ENCODE peak calls at places on chromosomes 11 and 22, in eight cellular contexts. W is EH; B is GM13977; M is cardiac muscle cell; I is NCI-H1436; P is activated CD4-positive, alpha-beta T cell treated with anti-CD3 and anti-CD28 coated beads for 24 hours; O is neuronal stem cell; E is HS-27A. G is an unnamed sample.

GRCh38 chr22:46627806-46628482 is 7.8 kb downstream of the GRAMD4 start:
- DNase-seq in I (no peak), W (no peak), P (no peak), M (no peak), O (no peak), E (no peak), B (no peak), G (no peak)

GRCh38 chr11:27385245-27385644 is 22.2 kb upstream of the CCDC34 start:
- DNase-seq in E (peak; percentile 84), O (no peak), P (no peak), I (no peak), M (peak; percentile 73), B (no peak), W (peak; percentile 87), G (no peak)

GRCh38 chr11:122817121-122817520 is 21.2 kb upstream of the CRTAM start:
- DNase-seq in B (no peak), I (no peak), O (no peak), E (no peak), P (no peak), W (no peak), M (peak; percentile 58), G (no peak)

GRCh38 chr11:44300881-44301855 is 8.8 kb downstream of the ALX4 start:
- DNase-seq in I (no peak), E (no peak), M (peak; percentile 83), P (no peak), O (no peak), W (peak; percentile 94), B (no peak), G (no peak)

GRCh38 chr11:19432370-19433163 is 191.8 kb upstream of the E2F8 start:
- DNase-seq in B (peak; percentile 27), P (no peak), I (no peak), M (peak; percentile 93), O (no peak), E (no peak), W (peak; percentile 91), G (peak; percentile 74)

GRCh38 chr11:122007611-122008071 is 108.4 kb downstream of the BLID start:
- DNase-seq in P (no peak), W (no peak), I (no peak), O (no peak), M (peak; percentile 82), B (no peak), E (no peak), G (no peak)

GRCh38 chr11:6587360-6587953 is 16.0 kb downstream of the RRP8 start:
- DNase-seq in W (no peak), B (no peak), P (no peak), E (no peak), M (no peak), O (no peak), I (no peak), G (no peak)

GRCh38 chr22:24466831-24467249 is 28.3 kb upstream of the UPB1 start:
- DNase-seq in M (peak; percentile 89), P (no peak), W (peak; percentile 94), O (no peak), B (no peak), E (peak; percentile 52), I (no peak), G (no peak)

GRCh38 chr11:18853086-18853720 is 61.6 kb upstream of the PTPN5 start:
- DNase-seq in M (peak; percentile 29), B (peak; percentile 10), I (no peak), O (no peak), P (no peak), W (peak; percentile 14), E (no peak), G (no peak)

GRCh38 chr11:25065711-25066110 is 568.9 kb downstream of the LUZP2 start:
- DNase-seq in I (no peak), O (no peak), M (no peak), B (no peak), E (peak; percentile 31), W (no peak), P (no peak), G (no peak)

GRCh38 chr11:13376838-13377237 is 86.2 kb downstream of the BTBD10 start:
- DNase-seq in W (no peak), I (no peak), P (no peak), O (no peak), M (no peak), E (no peak), B (no peak), G (no peak)

GRCh38 chr11:121559812-121560211 is 107.0 kb upstream of the SORL1-AS1 start:
- DNase-seq in E (no peak), O (no peak), I (no peak), B (no peak), W (no peak), M (no peak), P (no peak), G (no peak)

GRCh38 chr22:20466659-20467379 is 28.8 kb downstream of the KLHL22 start:
- DNase-seq in E (no peak), I (no peak), B (no peak), M (no peak), O (no peak), W (no peak), P (no peak), G (no peak)

GRCh38 chr22:38973289-38974169 is 8.6 kb upstream of the APOBEC3B start:
- DNase-seq in M (peak; percentile 40), E (no peak), I (peak; percentile 56), B (peak; percentile 76), P (peak; percentile 41), O (peak; percentile 52), W (peak; percentile 23), G (no peak)

GRCh38 chr11:114142646-114143045 is 83.1 kb downstream of the ZBTB16 start:
- DNase-seq in E (no peak), M (no peak), I (no peak), B (no peak), P (no peak), O (no peak), W (no peak), G (no peak)

GRCh38 chr11:120717623-120718022 is 206.1 kb downstream of the GRIK4 start:
- DNase-seq in B (no peak), E (no peak), O (no peak), P (no peak), M (no peak), W (no peak), I (no peak), G (no peak)

GRCh38 chr11:74731301-74732094 is at the start of gene CHRDL2:
- DNase-seq in M (peak; percentile 60), E (no peak), B (no peak), P (no peak), W (peak; percentile 35), I (no peak), O (no peak), G (no peak)

GRCh38 chr11:91792779-91793262 is 431.8 kb upstream of the FAT3 start:
- DNase-seq in B (no peak), M (no peak), W (no peak), E (no peak), O (no peak), P (no peak), I (no peak), G (no peak)

GRCh38 chr11:116033931-116034553 is 529.8 kb upstream of the CADM1 start:
- DNase-seq in M (no peak), O (no peak), P (no peak), B (peak; percentile 4), W (no peak), E (no peak), I (peak; percentile 94), G (no peak)

GRCh38 chr22:23838686-23839468 is at the start of gene DERL3:
- DNase-seq in M (peak; percentile 99), B (peak; percentile 98), W (peak; percentile 96), E (peak; percentile 95), O (peak; percentile 93), I (peak; percentile 97), P (peak; percentile 97), G (peak; percentile 98)

GRCh38 chr11:12544986-12545775 is 129.0 kb upstream of the TEAD1 start:
- DNase-seq in I (no peak), M (peak; percentile 22), W (peak; percentile 49), O (no peak), E (no peak), P (no peak), B (no peak), G (no peak)

GRCh38 chr11:9231848-9232177 is 33.3 kb downstream of the DENND5A start:
- DNase-seq in M (peak; percentile 74), E (no peak), I (no peak), B (peak; percentile 60), O (no peak), W (peak; percentile 53), P (no peak), G (no peak)

GRCh38 chr11:98260983-98261382 is 759.8 kb upstream of the CNTN5 start:
- DNase-seq in E (no peak), P (no peak), M (no peak), W (no peak), I (no peak), B (no peak), O (no peak), G (no peak)

GRCh38 chr11:129115652-129116585 is 76.2 kb downstream of the ARHGAP32 start:
- DNase-seq in W (peak; percentile 69), B (no peak), M (peak; percentile 72), I (no peak), O (no peak), P (no peak), E (no peak), G (no peak)

GRCh38 chr11:79054636-79055035 is 386.2 kb downstream of the TENM4 start:
- DNase-seq in B (no peak), I (no peak), O (no peak), W (peak; percentile 84), P (no peak), E (no peak), M (peak; percentile 42), G (no peak)

GRCh38 chr11:45323598-45324249 is 37.6 kb upstream of the SYT13 start:
- DNase-seq in I (no peak), P (no peak), W (no peak), B (no peak), E (no peak), O (no peak), M (no peak), G (no peak)

GRCh38 chr11:102883132-102883531 is 8.3 kb upstream of the MMP12 start:
- DNase-seq in W (no peak), I (no peak), M (no peak), O (no peak), E (no peak), B (no peak), P (no peak), G (no peak)

GRCh38 chr11:128868851-128869671 is 2.0 kb upstream of the KCNJ1 start:
- DNase-seq in E (no peak), B (no peak), I (no peak), P (no peak), W (no peak), M (no peak), O (no peak), G (no peak)

GRCh38 chr11:124656759-124657627 is 16.5 kb downstream of the SIAE start:
- DNase-seq in B (no peak), M (peak; percentile 30), O (no peak), P (no peak), W (no peak), E (no peak), I (peak; percentile 6), G (no peak)

GRCh38 chr11:33413296-33413695 is 156.1 kb downstream of the HIPK3 start:
- DNase-seq in E (no peak), P (no peak), W (peak; percentile 55), O (no peak), B (no peak), I (no peak), M (no peak), G (no peak)

GRCh38 chr11:62444271-62444833 is 25.5 kb downstream of the SCGB1A1 start:
- DNase-seq in O (no peak), P (peak; percentile 47), B (peak; percentile 61), I (peak; percentile 19), W (peak; percentile 84), E (no peak), M (peak; percentile 78), G (peak; percentile 16)

GRCh38 chr11:121886005-121886739 is 229.8 kb downstream of the BLID start:
- DNase-seq in I (no peak), E (no peak), P (no peak), W (peak; percentile 65), M (peak; percentile 40), B (no peak), O (no peak), G (no peak)

GRCh38 chr11:66915046-66915832 is 42.9 kb downstream of the PC start:
- DNase-seq in E (no peak), P (no peak), W (no peak), I (no peak), M (no peak), B (no peak), O (no peak), G (no peak)

GRCh38 chr11:20443596-20443995 is 56.1 kb downstream of the PRMT3 start:
- DNase-seq in B (no peak), O (no peak), I (no peak), P (no peak), E (no peak), M (peak; percentile 52), W (peak; percentile 46), G (no peak)

G was measured in GM12878.